ENCODE peak calls at places on chromosomes 2 and 18, in four cellular contexts. One of them, this sample, is unnamed.
A peak's percentile ranks its signal among the peaks of the same experiment; 100 is the strongest.

GRCh38 chr2:37774976-37775907 is 103.8 kb upstream of the CDC42EP3 start:
- DNase-seq in choroid plexus epithelial cell: peak; percentile 44
- DNase-seq in astrocyte of the spinal cord: no peak
- DNase-seq in AG04449: no peak
- DNase-seq in this sample: no peak

GRCh38 chr2:238505119-238505891 is 78.6 kb downstream of the ASB1 start:
- DNase-seq in choroid plexus epithelial cell: no peak
- DNase-seq in astrocyte of the spinal cord: no peak
- DNase-seq in AG04449: no peak
- DNase-seq in this sample: no peak

GRCh38 chr2:175236930-175237329 is 55.4 kb upstream of the ATP5MC3 start:
- DNase-seq in choroid plexus epithelial cell: no peak
- DNase-seq in astrocyte of the spinal cord: no peak
- DNase-seq in AG04449: no peak
- DNase-seq in this sample: no peak

GRCh38 chr2:96509114-96509846 is 4.1 kb upstream of the NEURL3 start:
- DNase-seq in choroid plexus epithelial cell: peak; percentile 91
- DNase-seq in astrocyte of the spinal cord: peak; percentile 79
- DNase-seq in AG04449: peak; percentile 17
- DNase-seq in this sample: peak; percentile 86

GRCh38 chr18:28059861-28060260 is 117.1 kb downstream of the CDH2 start:
- DNase-seq in choroid plexus epithelial cell: no peak
- DNase-seq in astrocyte of the spinal cord: no peak
- DNase-seq in AG04449: no peak
- DNase-seq in this sample: peak; percentile 38

GRCh38 chr2:222813177-222813843 is 47.5 kb upstream of the ACSL3 start:
- DNase-seq in choroid plexus epithelial cell: no peak
- DNase-seq in astrocyte of the spinal cord: no peak
- DNase-seq in AG04449: no peak
- DNase-seq in this sample: no peak

GRCh38 chr18:67379991-67380390 is 136.5 kb downstream of the DSEL start:
- DNase-seq in choroid plexus epithelial cell: no peak
- DNase-seq in astrocyte of the spinal cord: no peak
- DNase-seq in AG04449: no peak
- DNase-seq in this sample: peak; percentile 37

GRCh38 chr2:151111599-151112278 is 149.9 kb downstream of the RBM43 start:
- DNase-seq in choroid plexus epithelial cell: peak; percentile 79
- DNase-seq in astrocyte of the spinal cord: peak; percentile 83
- DNase-seq in AG04449: peak; percentile 26
- DNase-seq in this sample: peak; percentile 60

GRCh38 chr2:3667151-3667631 is 9.2 kb downstream of the ALLC start:
- DNase-seq in choroid plexus epithelial cell: no peak
- DNase-seq in astrocyte of the spinal cord: no peak
- DNase-seq in AG04449: no peak
- DNase-seq in this sample: no peak

GRCh38 chr2:59301466-59302402 is 1060.6 kb upstream of the FANCL start:
- DNase-seq in choroid plexus epithelial cell: peak; percentile 81
- DNase-seq in astrocyte of the spinal cord: peak; percentile 65
- DNase-seq in AG04449: peak; percentile 31
- DNase-seq in this sample: peak; percentile 49

GRCh38 chr2:230660294-230661060 is 52.2 kb upstream of the CAB39 start:
- DNase-seq in choroid plexus epithelial cell: no peak
- DNase-seq in astrocyte of the spinal cord: no peak
- DNase-seq in AG04449: no peak
- DNase-seq in this sample: no peak

GRCh38 chr2:44715671-44716077 is 225.8 kb upstream of the SIX3 start:
- DNase-seq in choroid plexus epithelial cell: peak; percentile 70
- DNase-seq in astrocyte of the spinal cord: peak; percentile 48
- DNase-seq in AG04449: no peak
- DNase-seq in this sample: peak; percentile 64

GRCh38 chr2:79180092-79180491 is 20.5 kb upstream of the REG3A start:
- DNase-seq in choroid plexus epithelial cell: no peak
- DNase-seq in astrocyte of the spinal cord: no peak
- DNase-seq in AG04449: no peak
- DNase-seq in this sample: no peak

GRCh38 chr2:62787381-62787780 is 81.9 kb downstream of the EHBP1 start:
- DNase-seq in choroid plexus epithelial cell: peak; percentile 77
- DNase-seq in astrocyte of the spinal cord: peak; percentile 46
- DNase-seq in AG04449: no peak
- DNase-seq in this sample: peak; percentile 59

GRCh38 chr18:74395006-74395405 is 62.1 kb downstream of the DIPK1C start:
- DNase-seq in choroid plexus epithelial cell: no peak
- DNase-seq in astrocyte of the spinal cord: no peak
- DNase-seq in AG04449: no peak
- DNase-seq in this sample: no peak

GRCh38 chr2:234571620-234572407 is 74.9 kb upstream of the ARL4C start:
- DNase-seq in choroid plexus epithelial cell: no peak
- DNase-seq in astrocyte of the spinal cord: no peak
- DNase-seq in AG04449: no peak
- DNase-seq in this sample: no peak

GRCh38 chr2:111896576-111896975 is 1.8 kb upstream of the MERTK start:
- DNase-seq in choroid plexus epithelial cell: no peak
- DNase-seq in astrocyte of the spinal cord: no peak
- DNase-seq in AG04449: no peak
- DNase-seq in this sample: no peak

GRCh38 chr2:429575-430254 is 141.8 kb upstream of the ALKAL2 start:
- DNase-seq in choroid plexus epithelial cell: no peak
- DNase-seq in astrocyte of the spinal cord: no peak
- DNase-seq in AG04449: no peak
- DNase-seq in this sample: no peak

GRCh38 chr18:51330148-51330547 is 132.7 kb upstream of the MEX3C start:
- DNase-seq in choroid plexus epithelial cell: peak; percentile 49
- DNase-seq in astrocyte of the spinal cord: peak; percentile 29
- DNase-seq in AG04449: no peak
- DNase-seq in this sample: no peak

GRCh38 chr2:208150094-208150493 is 4.1 kb upstream of the CRYGB start:
- DNase-seq in choroid plexus epithelial cell: no peak
- DNase-seq in astrocyte of the spinal cord: no peak
- DNase-seq in AG04449: no peak
- DNase-seq in this sample: no peak

GRCh38 chr2:173692068-173692467 is 273.1 kb downstream of the SP3 start:
- DNase-seq in choroid plexus epithelial cell: no peak
- DNase-seq in astrocyte of the spinal cord: no peak
- DNase-seq in AG04449: no peak
- DNase-seq in this sample: no peak

GRCh38 chr2:177338177-177338721 is 54.3 kb upstream of the AGPS start:
- DNase-seq in choroid plexus epithelial cell: peak; percentile 84
- DNase-seq in astrocyte of the spinal cord: peak; percentile 70
- DNase-seq in AG04449: no peak
- DNase-seq in this sample: peak; percentile 53

GRCh38 chr18:21978546-21979170 is 190.7 kb upstream of the GATA6 start:
- DNase-seq in choroid plexus epithelial cell: no peak
- DNase-seq in astrocyte of the spinal cord: no peak
- DNase-seq in AG04449: no peak
- DNase-seq in this sample: no peak

GRCh38 chr2:177124371-177124770 is 88.2 kb upstream of the HNRNPA3 start:
- DNase-seq in choroid plexus epithelial cell: no peak
- DNase-seq in astrocyte of the spinal cord: no peak
- DNase-seq in AG04449: no peak
- DNase-seq in this sample: peak; percentile 5

GRCh38 chr2:190627881-190628412 is 20.9 kb upstream of the NAB1 start:
- DNase-seq in choroid plexus epithelial cell: no peak
- DNase-seq in astrocyte of the spinal cord: peak; percentile 13
- DNase-seq in AG04449: no peak
- DNase-seq in this sample: no peak

GRCh38 chr2:128371248-128371630 is 52.6 kb upstream of the HS6ST1 start:
- DNase-seq in choroid plexus epithelial cell: no peak
- DNase-seq in astrocyte of the spinal cord: no peak
- DNase-seq in AG04449: no peak
- DNase-seq in this sample: no peak

GRCh38 chr18:12287131-12287681 is 20.8 kb upstream of the TUBB6 start:
- DNase-seq in choroid plexus epithelial cell: peak; percentile 16
- DNase-seq in astrocyte of the spinal cord: no peak
- DNase-seq in AG04449: no peak
- DNase-seq in this sample: no peak

GRCh38 chr2:151192681-151193080 is 69.0 kb downstream of the RBM43 start:
- DNase-seq in choroid plexus epithelial cell: no peak
- DNase-seq in astrocyte of the spinal cord: no peak
- DNase-seq in AG04449: no peak
- DNase-seq in this sample: no peak

GRCh38 chr18:27695509-27695908 is 481.4 kb downstream of the CDH2 start:
- DNase-seq in choroid plexus epithelial cell: peak; percentile 44
- DNase-seq in astrocyte of the spinal cord: no peak
- DNase-seq in AG04449: no peak
- DNase-seq in this sample: no peak

GRCh38 chr2:37832590-37833197 is 92.4 kb upstream of the RMDN2 start:
- DNase-seq in choroid plexus epithelial cell: peak; percentile 88
- DNase-seq in astrocyte of the spinal cord: peak; percentile 83
- DNase-seq in AG04449: no peak
- DNase-seq in this sample: peak; percentile 86

DNA sequence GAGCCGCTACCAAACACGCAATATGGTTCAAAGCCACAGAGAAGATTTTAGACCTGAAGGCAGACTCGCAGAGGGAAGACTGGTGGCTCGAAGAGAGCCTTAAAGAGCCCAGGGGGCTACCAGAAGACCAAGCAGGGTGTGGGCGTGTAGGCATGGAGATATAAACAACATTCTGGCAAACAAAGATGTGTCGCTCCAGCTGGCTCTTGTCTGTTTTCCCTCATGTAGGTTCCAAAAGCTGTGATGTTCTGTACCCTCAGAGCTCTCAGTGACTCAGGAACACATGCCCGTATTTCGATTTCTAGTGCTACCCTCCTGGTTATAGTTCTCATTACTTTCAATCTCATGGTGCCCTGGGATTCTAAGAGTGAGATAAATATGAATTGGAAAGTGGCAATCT is 44.5 kb downstream of the DOCK10 start:
- DNase-seq in choroid plexus epithelial cell: peak; percentile 47
- DNase-seq in astrocyte of the spinal cord: peak; percentile 24
- DNase-seq in AG04449: no peak
- DNase-seq in this sample: no peak
- H3K4me3 ChIP-seq in choroid plexus epithelial cell: no peak overlapping the region
- H3K4me3 ChIP-seq in astrocyte of the spinal cord: no peak overlapping the region
- H3K4me3 ChIP-seq in AG04449: no peak overlapping the region
- H3K4me3 ChIP-seq in this sample: no peak overlapping the region

DNA sequence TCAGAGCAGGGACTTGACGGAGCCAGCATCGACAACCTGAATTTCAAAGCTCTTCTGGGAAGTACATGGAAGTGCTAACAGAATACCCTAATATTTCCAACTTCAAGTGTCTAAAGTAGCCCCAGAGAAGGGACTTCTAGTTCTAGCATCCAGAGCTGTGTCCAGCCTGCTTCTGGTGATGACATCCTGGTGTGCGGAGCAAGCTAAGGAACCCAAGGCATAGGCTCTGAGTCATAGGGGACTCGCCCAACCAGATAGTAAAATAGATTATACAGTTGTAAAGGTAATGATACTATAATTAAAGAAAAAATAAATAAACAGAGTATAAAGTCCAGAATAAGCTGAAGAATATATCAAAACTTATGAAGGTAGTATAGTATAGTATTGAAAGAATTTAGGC is 108.1 kb upstream of the SERPINE2 start:
- DNase-seq in choroid plexus epithelial cell: peak; percentile 31
- DNase-seq in astrocyte of the spinal cord: peak; percentile 42
- DNase-seq in AG04449: no peak
- DNase-seq in this sample: no peak
- TF ChIP-seq CTCF in choroid plexus epithelial cell: no peak
- TF ChIP-seq CTCF in astrocyte of the spinal cord: no peak
- TF ChIP-seq CTCF in AG04449: no peak
- TF ChIP-seq CTCF in this sample: no peak

DNA sequence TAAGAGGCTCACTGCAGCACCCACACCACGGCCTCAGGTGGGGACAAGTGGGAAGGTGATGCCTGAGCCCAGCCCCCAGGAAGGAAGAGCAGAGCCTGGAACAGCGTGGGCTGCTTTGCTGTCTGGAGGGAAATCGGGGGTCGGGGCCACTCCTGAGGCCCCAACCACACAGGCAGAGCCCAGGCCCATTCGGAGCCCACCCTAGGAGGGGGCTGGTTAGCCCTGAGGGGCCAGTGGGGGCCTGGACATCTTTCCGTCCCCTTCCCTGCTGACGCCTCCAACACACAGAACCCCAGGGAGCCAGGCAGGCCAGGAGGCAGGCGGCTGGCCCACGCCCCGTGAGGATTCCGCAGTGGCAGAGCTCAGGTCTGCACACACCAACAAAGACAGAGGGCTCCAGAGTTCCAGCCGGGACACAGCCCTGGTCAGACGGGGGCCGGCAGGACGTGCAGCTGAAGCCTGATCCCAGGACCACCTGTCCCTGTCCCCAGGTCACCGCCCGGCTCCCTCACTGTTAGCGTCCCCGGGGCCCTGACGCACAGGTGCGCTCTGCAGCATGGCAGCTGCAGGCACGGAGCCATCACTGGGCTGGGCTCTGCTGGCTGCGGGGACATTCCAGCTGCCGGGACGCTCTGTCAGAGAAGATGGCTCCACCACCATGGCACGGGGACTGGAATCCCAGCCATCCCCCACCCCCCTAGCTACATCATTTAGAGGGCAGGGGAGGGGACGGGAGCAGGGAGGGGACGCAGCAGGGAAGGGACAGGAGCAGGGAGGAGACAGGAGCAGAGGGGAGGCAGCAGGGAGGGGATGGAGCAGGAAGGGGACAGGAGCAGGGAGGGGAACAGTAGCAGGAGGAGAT is 40.2 kb downstream of the SLC66A2 start:
- DNase-seq in choroid plexus epithelial cell: no peak
- DNase-seq in astrocyte of the spinal cord: no peak
- DNase-seq in AG04449: no peak
- DNase-seq in this sample: no peak
- H3K4me3 ChIP-seq in choroid plexus epithelial cell: no peak overlapping the region
- H3K4me3 ChIP-seq in astrocyte of the spinal cord: no peak overlapping the region
- H3K4me3 ChIP-seq in AG04449: no peak overlapping the region
- H3K4me3 ChIP-seq in this sample: no peak overlapping the region

GRCh38 chr18:49646864-49647263 is 85.0 kb downstream of the LIPG start:
- DNase-seq in choroid plexus epithelial cell: no peak
- DNase-seq in astrocyte of the spinal cord: no peak
- DNase-seq in AG04449: no peak
- DNase-seq in this sample: no peak
- TF ChIP-seq CTCF in choroid plexus epithelial cell: no peak
- TF ChIP-seq CTCF in astrocyte of the spinal cord: no peak
- TF ChIP-seq CTCF in AG04449: no peak
- TF ChIP-seq CTCF in this sample: no peak

GRCh38 chr2:49936965-49937364 is 782.6 kb upstream of the FSHR start:
- DNase-seq in choroid plexus epithelial cell: no peak
- DNase-seq in astrocyte of the spinal cord: no peak
- DNase-seq in AG04449: no peak
- DNase-seq in this sample: no peak

GRCh38 chr2:49938268-49938667 is 784.0 kb upstream of the FSHR start:
- DNase-seq in choroid plexus epithelial cell: no peak
- DNase-seq in astrocyte of the spinal cord: no peak
- DNase-seq in AG04449: no peak
- DNase-seq in this sample: no peak

GRCh38 chr2:49937432-49937831 is 783.1 kb upstream of the FSHR start:
- DNase-seq in choroid plexus epithelial cell: no peak
- DNase-seq in astrocyte of the spinal cord: no peak
- DNase-seq in AG04449: no peak
- DNase-seq in this sample: no peak

GRCh38 chr2:49943944-49944803 is 789.9 kb upstream of the FSHR start:
- DNase-seq in choroid plexus epithelial cell: no peak
- DNase-seq in astrocyte of the spinal cord: no peak
- DNase-seq in AG04449: no peak
- DNase-seq in this sample: no peak

DNA sequence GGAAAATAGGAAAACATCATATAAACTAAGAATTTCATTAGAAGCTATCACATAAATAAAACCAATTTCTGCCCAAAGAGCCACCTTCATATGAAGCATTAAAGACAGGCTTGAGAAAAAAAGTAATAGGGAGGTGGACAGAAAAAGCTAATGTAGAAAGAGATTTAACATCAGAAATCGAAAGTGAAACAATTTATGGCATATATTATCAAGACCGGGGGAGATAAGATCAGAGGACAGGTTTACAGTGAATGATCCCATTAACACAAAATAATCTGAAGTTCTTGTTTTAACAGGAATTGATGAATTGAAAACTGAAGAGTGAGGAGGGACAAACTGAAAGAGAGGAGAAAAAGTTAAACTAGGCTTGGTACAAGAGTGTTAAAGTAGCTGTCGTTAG is 786.3 kb upstream of the FSHR start:
- DNase-seq in choroid plexus epithelial cell: no peak
- DNase-seq in astrocyte of the spinal cord: no peak
- DNase-seq in AG04449: no peak
- DNase-seq in this sample: no peak
- H3K4me3 ChIP-seq in choroid plexus epithelial cell: no peak overlapping the region
- H3K4me3 ChIP-seq in astrocyte of the spinal cord: no peak overlapping the region
- H3K4me3 ChIP-seq in AG04449: no peak overlapping the region
- H3K4me3 ChIP-seq in this sample: no peak overlapping the region

This sample was measured in fibroblast of the aortic adventitia.